ENCODE peak calls at places on chromosomes 12 and 14, in eight cellular contexts. Z is EL; J is aorta; Y is stimulated activated CD8-positive, alpha-beta memory T cell treated with anti-CD3 and anti-CD28 coated beads, Interleukin-2, amount 100 ng/mL, for 1 hour; O is stimulated activated naive CD8-positive, alpha-beta T cell treated with anti-CD3 and anti-CD28 coated beads, Interleukin-15, amount 100 ng/mL, for 72 hours; V is psoas muscle; M is A549; B is astrocyte of the cerebellum. D is an unnamed sample.

GRCh38 chr12:102300824-102301461 is 103.3 kb upstream of the PMCH start:
- DNase-seq in Z (peak; percentile 64), O (peak; percentile 13), V (no peak), M (peak; percentile 12), B (no peak), J (no peak), Y (no peak), D (no peak)

GRCh38 chr14:50816419-50817047 is 14.4 kb downstream of the NIN start:
- DNase-seq in B (no peak), J (no peak), V (no peak), Y (no peak), M (no peak), O (no peak), Z (peak; percentile 84), D (no peak)

GRCh38 chr14:98665019-98665418 is 607.0 kb downstream of the BCL11B start:
- DNase-seq in V (no peak), J (no peak), M (no peak), Z (no peak), B (no peak), Y (no peak), O (no peak), D (no peak)

GRCh38 chr12:15719230-15719629 is 70.0 kb downstream of the EPS8 start:
- DNase-seq in Y (no peak), J (no peak), M (no peak), Z (peak; percentile 46), B (no peak), V (no peak), O (no peak), D (no peak)

GRCh38 chr14:79369359-79370332 is 841.7 kb downstream of the DIO2 start:
- DNase-seq in Y (no peak), B (peak; percentile 62), O (no peak), J (no peak), Z (peak; percentile 95), M (peak; percentile 35), V (no peak), D (no peak)

GRCh38 chr14:39267592-39268112 is 33.9 kb downstream of the MIA2 start:
- DNase-seq in Z (no peak), V (no peak), J (no peak), B (no peak), O (no peak), M (no peak), Y (no peak), D (no peak)

GRCh38 chr12:72282721-72283120 is 10.6 kb downstream of the TRHDE start:
- DNase-seq in O (no peak), Y (no peak), Z (peak; percentile 64), B (no peak), V (no peak), M (no peak), J (no peak), D (no peak)

GRCh38 chr12:49789992-49790391 is 38.2 kb downstream of the NCKAP5L start:
- DNase-seq in O (no peak), V (no peak), M (peak; percentile 28), Z (no peak), B (no peak), Y (no peak), J (no peak), D (no peak)

GRCh38 chr14:76550534-76550933 is 174.6 kb downstream of the ESRRB start:
- DNase-seq in M (no peak), B (no peak), V (no peak), J (no peak), Y (no peak), O (no peak), Z (peak; percentile 8), D (no peak)

GRCh38 chr12:21296751-21297406 is 37.8 kb downstream of the SLCO1A2 start:
- DNase-seq in V (no peak), O (no peak), Z (peak; percentile 36), B (peak; percentile 6), M (peak; percentile 16), J (no peak), Y (no peak), D (no peak)

GRCh38 chr12:111942557-111942956 is 70.4 kb downstream of the TMEM116 start:
- DNase-seq in Y (no peak), O (no peak), V (no peak), B (peak; percentile 23), J (no peak), M (no peak), Z (peak; percentile 65), D (peak; percentile 27)

GRCh38 chr12:76558684-76559276 is 791 bp downstream of the OSBPL8 start:
- DNase-seq in M (peak; percentile 31), V (peak; percentile 76), J (peak; percentile 76), B (no peak), O (peak; percentile 85), Z (peak; percentile 41), Y (peak; percentile 63), D (peak; percentile 69)

GRCh38 chr12:2936301-2936700 is 22.9 kb upstream of the TEAD4 start:
- DNase-seq in V (no peak), B (no peak), O (no peak), J (no peak), Y (no peak), M (no peak), Z (no peak), D (no peak)

GRCh38 chr14:23704890-23705289 is 68.7 kb downstream of the DHRS2 start:
- DNase-seq in J (no peak), Z (peak; percentile 11), B (no peak), M (no peak), V (no peak), Y (no peak), O (no peak), D (no peak)